ENCODE peak calls at places on chromosomes 11 and 22, in eight cellular contexts. W is hepatocyte, K is pancreas, V is transverse colon, F is endodermal cell, T is IMR-90, Q is esophagus squamous epithelium, L is ascending aorta. R is an unnamed sample. For H3K9me3 and H3K4me1, the result is how much of the 10 kb centered on the place peaks cover.

GRCh38 chr11:2273771-2274170 is 3.4 kb upstream of the ASCL2 start:
- DNase-seq in F (no peak), L (no peak), W (no peak), T (no peak), V (no peak), Q (no peak), K (no peak), R (peak)

GRCh38 chr11:117143390-117143789 is 697 bp upstream of the PAFAH1B2 start:
- DNase-seq in V (peak), T (peak), F (peak), K (peak), Q (no peak), W (peak), L (no peak), R (peak)

GRCh38 chr11:8870461-8871282 is 40.3 kb upstream of the AKIP1 start:
- DNase-seq in L (no peak), K (peak), T (peak), V (peak), Q (no peak), F (peak), W (peak), R (no peak)

GRCh38 chr22:37231406-37232139 is 12.5 kb downstream of the RAC2 start:
- DNase-seq in K (no peak), Q (no peak), V (peak), F (peak), W (no peak), L (no peak), T (no peak), R (no peak)

GRCh38 chr11:96241351-96241841 is 101.6 kb downstream of the MAML2 start:
- DNase-seq in W (peak), V (peak), Q (no peak), K (no peak), T (no peak), L (no peak), F (peak), R (no peak)

GRCh38 chr11:45661417-45662055 is 3.9 kb downstream of the CHST1 start:
- DNase-seq in L (no peak), Q (no peak), W (no peak), F (no peak), T (no peak), K (no peak), V (no peak), R (no peak)

GRCh38 chr11:128916037-128916572 is 24.9 kb downstream of the KCNJ5 start:
- DNase-seq in V (no peak), L (no peak), T (no peak), K (no peak), F (no peak), W (no peak), Q (no peak), R (no peak)

GRCh38 chr11:111283945-111284481 is 14.3 kb upstream of the POU2AF3 start:
- DNase-seq in K (no peak), L (no peak), F (peak), V (peak), T (peak), Q (no peak), W (peak), R (no peak)

GRCh38 chr11:45224766-45225165 is 61.4 kb downstream of the SYT13 start:
- DNase-seq in T (no peak), L (no peak), K (no peak), W (no peak), Q (no peak), F (peak), V (no peak), R (no peak)

GRCh38 chr22:41106122-41106968 is 14.0 kb downstream of the EP300 start:
- DNase-seq in K (no peak), Q (no peak), L (no peak), F (no peak), W (no peak), V (no peak), T (peak), R (no peak)

GRCh38 chr22:20459152-20459542 is 21.5 kb upstream of the SCARF2 start:
- DNase-seq in V (no peak), T (no peak), W (no peak), Q (no peak), K (no peak), L (no peak), F (peak), R (no peak)

GRCh38 chr22:44188986-44189630 is 8.4 kb downstream of the PARVG start:
- DNase-seq in T (no peak), W (no peak), Q (no peak), F (no peak), V (no peak), L (peak), K (no peak), R (no peak)

GRCh38 chr11:125359130-125359529 is 136.9 kb downstream of the FEZ1 start:
- DNase-seq in K (no peak), W (no peak), T (no peak), L (no peak), V (no peak), F (no peak), Q (no peak), R (no peak)

GRCh38 chr11:125360066-125360465 is 136.0 kb downstream of the FEZ1 start:
- DNase-seq in Q (no peak), L (no peak), W (no peak), T (no peak), V (no peak), F (no peak), K (no peak), R (no peak)

GRCh38 chr11:125358254-125358840 is 137.7 kb downstream of the FEZ1 start:
- DNase-seq in T (peak), W (no peak), Q (no peak), L (no peak), F (no peak), V (no peak), K (no peak), R (no peak)

GRCh38 chr11:125356736-125357292 is 139.3 kb downstream of the FEZ1 start:
- DNase-seq in Q (no peak), T (no peak), V (no peak), F (no peak), L (no peak), K (no peak), W (no peak), R (no peak)

GRCh38 chr11:125357551-125357950 is 138.5 kb downstream of the FEZ1 start:
- DNase-seq in W (no peak), F (no peak), L (no peak), K (no peak), T (no peak), V (no peak), Q (no peak), R (no peak)
- H3K9me3 ChIP-seq in W (under half), F (under half), L (under half), K (under half), T (under half), V (under half), Q (under half), R (under half)

GRCh38 chr11:62504158-62504973 is 42.2 kb downstream of the AHNAK start:
- DNase-seq in K (no peak), T (no peak), V (no peak), W (peak), L (no peak), F (peak), Q (no peak), R (no peak)
- H3K4me1 ChIP-seq in K (under half), T (under half), V (half or more), W (half or more), L (under half), F (under half), Q (under half), R (half or more)

DNA sequence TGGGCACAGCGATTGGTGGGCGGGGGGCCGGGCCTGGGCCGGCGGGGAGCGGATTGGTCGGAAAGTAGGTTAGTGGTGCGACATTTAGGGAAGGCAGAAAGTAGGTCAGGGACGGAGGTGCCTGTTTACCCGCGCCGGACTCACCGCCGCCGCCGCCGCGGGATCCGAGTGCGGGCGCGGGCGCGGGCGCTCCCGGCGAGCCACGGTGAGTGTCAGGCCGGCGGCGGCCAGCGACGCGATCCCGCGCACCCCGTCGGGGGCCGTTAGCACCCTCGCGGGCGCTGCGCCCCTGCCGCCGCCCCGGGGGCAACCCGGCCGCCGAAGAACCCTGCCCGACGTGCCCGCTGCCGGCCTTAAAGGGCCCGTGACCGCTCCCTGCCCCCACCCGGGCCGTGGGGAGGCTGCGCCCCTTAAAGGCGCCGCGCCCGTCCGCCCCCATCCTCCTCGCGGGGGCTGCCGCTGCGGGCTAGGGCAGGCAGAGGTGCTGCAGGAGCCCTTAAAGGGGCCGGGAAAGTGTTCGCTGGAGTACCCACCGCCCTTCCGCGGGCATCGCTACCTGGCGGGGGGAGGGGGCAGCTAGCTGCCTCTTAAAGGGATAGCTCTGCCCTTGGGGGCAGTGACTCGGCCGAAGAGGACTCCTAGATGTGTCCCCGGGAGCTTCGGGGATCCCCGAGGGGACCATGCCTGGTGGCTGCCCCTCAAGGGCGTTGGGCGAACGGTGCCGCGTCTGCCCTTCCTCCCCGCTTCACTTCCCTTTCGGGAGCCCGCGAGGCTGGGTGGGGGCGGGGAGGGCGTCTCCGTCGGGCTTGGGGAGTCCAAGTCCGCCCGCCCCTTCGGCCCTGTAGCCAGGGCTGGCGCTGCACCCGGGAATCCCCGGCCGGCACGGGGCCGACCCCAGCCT is at the start of gene BMAL1:
- DNase-seq in W (peak), V (peak), Q (no peak), F (peak), K (peak), L (peak), T (no peak), R (no peak)
- H3K27ac ChIP-seq in W (peak), V (peak), Q (peak), F (no peak), K (peak), L (peak), T (peak), R (peak)

GRCh38 chr22:46835288-46835687 is 72.8 kb downstream of the TBC1D22A start:
- DNase-seq in Q (no peak), F (no peak), W (no peak), V (no peak), K (no peak), L (no peak), T (no peak), R (no peak)
- H3K9me3 ChIP-seq in Q (under half), F (under half), W (under half), V (under half), K (under half), L (under half), T (under half), R (under half)

GRCh38 chr11:10302294-10302743 is 2.6 kb upstream of the ADM start:
- DNase-seq in K (peak), Q (no peak), F (peak), T (no peak), V (no peak), L (no peak), W (no peak), R (no peak)
- H3K4me1 ChIP-seq in K (under half), Q (under half), F (under half), T (under half), V (under half), L (under half), W (under half), R (under half)

GRCh38 chr11:73659961-73660360 is 13.6 kb downstream of the PLEKHB1 start:
- DNase-seq in W (no peak), T (no peak), V (peak), L (no peak), K (no peak), Q (no peak), F (no peak), R (no peak)

GRCh38 chr11:73661035-73661628 is 14.8 kb downstream of the PLEKHB1 start:
- DNase-seq in K (peak), F (peak), V (peak), L (peak), Q (peak), W (peak), T (peak), R (peak)

GRCh38 chr11:73663604-73664495 is 17.5 kb downstream of the PLEKHB1 start:
- DNase-seq in L (no peak), K (no peak), Q (no peak), F (no peak), T (no peak), V (no peak), W (no peak), R (no peak)

GRCh38 chr11:73662445-73663157 is 16.2 kb downstream of the PLEKHB1 start:
- DNase-seq in F (no peak), L (no peak), Q (no peak), W (no peak), T (peak), V (no peak), K (no peak), R (no peak)

DNA sequence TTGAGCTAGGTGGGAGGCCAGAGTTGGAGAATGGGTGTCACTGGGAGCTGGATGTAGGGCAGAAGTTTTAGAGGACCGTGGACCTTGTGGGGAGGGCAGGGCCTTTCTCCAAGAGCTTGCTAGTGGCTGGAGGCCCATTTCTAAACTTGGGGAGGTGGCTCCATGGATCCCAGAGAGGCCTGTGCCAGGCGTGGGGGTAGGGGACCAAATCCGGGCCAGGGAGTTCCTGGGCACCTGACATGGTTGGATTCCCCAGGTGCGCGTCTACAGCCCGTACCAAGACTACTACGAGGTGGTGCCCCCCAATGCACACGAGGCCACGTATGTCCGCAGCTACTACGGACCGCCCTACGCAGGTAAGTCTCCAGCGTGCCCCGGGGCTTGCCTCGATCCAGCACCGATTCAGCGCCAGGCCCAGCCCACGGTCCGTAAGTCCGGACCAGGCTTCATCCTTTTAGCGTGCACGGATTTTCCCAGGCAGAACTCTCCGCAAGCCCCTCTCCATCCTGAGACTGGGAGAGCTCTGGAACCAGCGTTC is 14.2 kb downstream of the PLEKHB1 start:
- DNase-seq in T (no peak), V (no peak), W (no peak), K (no peak), F (no peak), Q (no peak), L (no peak), R (no peak)
- H3K27ac ChIP-seq in T (no peak), V (no peak), W (no peak), K (no peak), F (no peak), Q (no peak), L (no peak), R (no peak)

DNA sequence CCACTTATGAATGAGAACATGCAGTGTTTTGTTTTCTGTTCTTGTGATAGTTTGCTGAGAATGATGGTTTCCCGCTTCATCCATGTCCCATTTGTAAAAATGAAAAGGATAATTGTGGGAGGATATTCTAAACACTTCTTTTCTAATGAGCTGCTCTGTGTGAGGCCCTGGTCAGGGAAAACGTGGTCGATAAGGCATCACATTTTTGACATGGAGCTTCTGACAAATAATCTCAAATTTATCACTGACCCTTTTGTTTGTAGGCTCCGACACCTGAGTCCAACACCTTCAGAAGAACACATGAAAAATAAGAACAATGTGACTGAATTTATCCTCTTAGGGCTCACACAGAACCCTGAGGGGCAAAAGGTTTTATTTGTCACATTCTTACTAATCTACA is at the start of gene OR4A15:
- DNase-seq in Q (no peak), K (no peak), L (no peak), T (no peak), F (no peak), V (no peak), W (no peak), R (no peak)
- H3K9me3 ChIP-seq in Q (under half), K (under half), L (under half), T (under half), F (half or more), V (under half), W (under half), R (under half)

GRCh38 chr11:114199051-114199450 is 97.1 kb upstream of the NNMT start:
- DNase-seq in F (no peak), V (no peak), L (no peak), K (no peak), Q (no peak), W (no peak), T (no peak), R (no peak)
- H3K4me1 ChIP-seq in F (under half), V (under half), L (half or more), K (under half), Q (under half), W (under half), T (under half), R (under half)

R was measured in right atrium auricular region.